ENCODE peak calls at places on chromosomes 2 and 18, in five cellular contexts. E is neuronal stem cell, N is IMR-90, O is H9, M is H1. B is an unnamed sample.

GRCh38 chr2:15594291-15595256 is 2.9 kb downstream of the DDX1 start:
- DNase-seq in M (no peak), N (no peak), O (no peak), E (no peak), B (no peak)

GRCh38 chr2:161033059-161033660 is 127.1 kb upstream of the TANK start:
- DNase-seq in M (no peak), O (no peak), E (no peak), N (peak), B (peak)

GRCh38 chr18:31407649-31408048 is 31.1 kb downstream of the DSG4 start:
- DNase-seq in N (no peak), E (no peak), O (no peak), M (no peak), B (no peak)

GRCh38 chr2:179538406-179538805 is 273.8 kb upstream of the SESTD1 start:
- DNase-seq in N (peak), E (no peak), O (no peak), M (no peak), B (no peak)

GRCh38 chr18:21904856-21905255 is 164.3 kb downstream of the MIB1 start:
- DNase-seq in O (no peak), N (no peak), E (no peak), M (no peak), B (no peak)

GRCh38 chr18:24785019-24785418 is 324.6 kb downstream of the HRH4 start:
- DNase-seq in O (no peak), M (no peak), E (no peak), N (peak), B (no peak)

GRCh38 chr2:162232611-162233115 is 10.6 kb downstream of the FAP start:
- DNase-seq in N (no peak), M (no peak), O (no peak), E (no peak), B (peak)

GRCh38 chr2:102187191-102188150 is 648 bp downstream of the IL1RL2 start:
- DNase-seq in N (peak), E (no peak), O (no peak), M (no peak), B (no peak)

GRCh38 chr2:39717067-39717466 is 51.4 kb downstream of the TMEM178A start:
- DNase-seq in N (no peak), M (no peak), O (no peak), E (no peak), B (no peak)

GRCh38 chr2:137050949-137051348 is 285.6 kb downstream of the THSD7B start:
- DNase-seq in M (no peak), N (no peak), E (no peak), O (no peak), B (no peak)

GRCh38 chr2:235225261-235225660 is 268.6 kb upstream of the AGAP1 start:
- DNase-seq in N (no peak), E (no peak), O (no peak), M (no peak), B (no peak)

GRCh38 chr2:121722479-121722878 is 14.2 kb downstream of the NIFK start:
- DNase-seq in N (peak), M (no peak), O (no peak), E (no peak), B (peak)

GRCh38 chr2:65300134-65300771 is 72.6 kb downstream of the ACTR2 start:
- DNase-seq in O (no peak), M (no peak), E (no peak), N (peak), B (peak)

GRCh38 chr18:22550366-22550765 is 132.7 kb upstream of the CTAGE1 start:
- DNase-seq in E (no peak), N (peak), O (no peak), M (no peak), B (no peak)

GRCh38 chr2:20381457-20381856 is 30.8 kb upstream of the PUM2 start:
- DNase-seq in M (peak), O (no peak), E (no peak), N (peak), B (peak)

GRCh38 chr2:158323381-158323780 is 133.2 kb downstream of the CCDC148 start:
- DNase-seq in M (no peak), O (no peak), E (no peak), N (no peak), B (no peak)

GRCh38 chr2:467101-467500 is 179.2 kb upstream of the ALKAL2 start:
- DNase-seq in E (no peak), N (no peak), O (no peak), M (no peak), B (no peak)

GRCh38 chr18:74373428-74373827 is 57.8 kb downstream of the C18orf63 start:
- DNase-seq in E (no peak), O (no peak), M (no peak), N (no peak), B (no peak)

GRCh38 chr2:190183535-190183934 is 121.0 kb upstream of the MSTN start:
- DNase-seq in M (no peak), E (no peak), O (no peak), N (no peak), B (no peak)

GRCh38 chr2:74199871-74200305 is 1.5 kb downstream of the MTHFD2 start:
- DNase-seq in E (no peak), M (no peak), O (no peak), N (peak), B (peak)

GRCh38 chr2:54556659-54557121 is 100.6 kb downstream of the SPTBN1 start:
- DNase-seq in N (peak), E (no peak), O (no peak), M (no peak), B (peak)

GRCh38 chr18:476368-476767 is 24.1 kb downstream of the COLEC12 start:
- DNase-seq in O (no peak), N (no peak), M (no peak), E (no peak), B (no peak)

GRCh38 chr18:44840053-44840826 is 159.6 kb downstream of the SETBP1 start:
- DNase-seq in N (no peak), M (no peak), O (no peak), E (no peak), B (no peak)

GRCh38 chr2:206531996-206532543 is 88.7 kb downstream of the ADAM23 start:
- DNase-seq in E (no peak), N (peak), M (no peak), O (no peak), B (peak)

GRCh38 chr2:174465327-174465726 is 21.5 kb downstream of the GPR155 start:
- DNase-seq in N (no peak), M (no peak), O (peak), E (no peak), B (peak)

GRCh38 chr2:50885948-50886347 is 146.0 kb downstream of the NRXN1 start:
- DNase-seq in E (no peak), M (no peak), N (no peak), O (no peak), B (no peak)

GRCh38 chr18:65755616-65756015 is 4.8 kb downstream of the CDH7 start:
- DNase-seq in O (no peak), N (no peak), M (no peak), E (no peak), B (no peak)

GRCh38 chr2:3411103-3411502 is 31.6 kb downstream of the TRAPPC12 start:
- DNase-seq in M (no peak), N (no peak), O (no peak), E (no peak), B (no peak)

GRCh38 chr18:62759704-62760402 is 44.5 kb downstream of the PHLPP1 start:
- DNase-seq in M (no peak), E (no peak), O (no peak), N (peak), B (no peak)

GRCh38 chr2:18762667-18763066 is 173.3 kb upstream of the NT5C1B start:
- DNase-seq in E (no peak), M (no peak), O (no peak), N (peak), B (peak)

GRCh38 chr2:240211096-240211495 is 70.6 kb upstream of the OTOS start:
- DNase-seq in E (no peak), N (no peak), O (no peak), M (no peak), B (no peak)

GRCh38 chr2:149989447-149990063 is 402.0 kb upstream of the MMADHC start:
- DNase-seq in M (no peak), N (peak), E (no peak), O (no peak), B (no peak)

GRCh38 chr2:85272357-85272756 is 55.4 kb downstream of the TGOLN2 start:
- DNase-seq in N (no peak), M (no peak), O (no peak), E (no peak), B (no peak)

GRCh38 chr18:76494541-76495403 is at the start of gene ZNF516:
- DNase-seq in O (no peak), E (peak), N (peak), M (no peak), B (peak)
- H2BK15ac ChIP-seq in O (no peak), E (peak), N (peak), M (peak), B (no peak)

GRCh38 chr2:231117148-231117547 is 7.7 kb downstream of the HTR2B start:
- DNase-seq in N (no peak), E (no peak), O (no peak), M (no peak), B (no peak)
- H3K14ac ChIP-seq in N (no peak), E (no peak), O (no peak), M (no peak), B (no peak)

GRCh38 chr2:169139145-169139544 is 69.8 kb downstream of the DHRS9 start:
- DNase-seq in E (no peak), N (no peak), M (no peak), O (no peak), B (no peak)
- H2BK15ac ChIP-seq in E (no peak), N (no peak), M (no peak), O (no peak), B (no peak)

GRCh38 chr2:69789762-69790600 is 39.5 kb upstream of the GMCL1 start:
- DNase-seq in O (no peak), M (no peak), E (no peak), N (peak), B (peak)

GRCh38 chr2:69786105-69786504 is 43.4 kb upstream of the GMCL1 start:
- DNase-seq in M (no peak), N (no peak), E (no peak), O (no peak), B (no peak)

GRCh38 chr2:69791045-69791444 is 38.4 kb upstream of the GMCL1 start:
- DNase-seq in O (no peak), E (no peak), N (no peak), M (no peak), B (peak)

GRCh38 chr2:69789129-69789528 is 40.3 kb upstream of the GMCL1 start:
- DNase-seq in N (peak), E (no peak), M (peak), O (peak), B (peak)

GRCh38 chr2:69790601-69790959 is 38.9 kb upstream of the GMCL1 start:
- DNase-seq in N (no peak), M (no peak), O (no peak), E (no peak), B (no peak)
- H3K14ac ChIP-seq in N (peak), M (no peak), O (no peak), E (no peak), B (no peak)

GRCh38 chr18:49525981-49526380 is 35.9 kb upstream of the LIPG start:
- DNase-seq in E (no peak), N (no peak), O (no peak), M (no peak), B (no peak)

GRCh38 chr18:49521251-49521650 is 34.2 kb upstream of the C18orf32 start:
- DNase-seq in E (no peak), O (peak), M (no peak), N (no peak), B (no peak)

GRCh38 chr18:49527631-49528327 is 34.1 kb upstream of the LIPG start:
- DNase-seq in M (no peak), O (no peak), E (no peak), N (no peak), B (no peak)

GRCh38 chr18:49524349-49524748 is 37.3 kb upstream of the C18orf32 start:
- DNase-seq in E (no peak), N (no peak), M (no peak), O (no peak), B (no peak)

DNA sequence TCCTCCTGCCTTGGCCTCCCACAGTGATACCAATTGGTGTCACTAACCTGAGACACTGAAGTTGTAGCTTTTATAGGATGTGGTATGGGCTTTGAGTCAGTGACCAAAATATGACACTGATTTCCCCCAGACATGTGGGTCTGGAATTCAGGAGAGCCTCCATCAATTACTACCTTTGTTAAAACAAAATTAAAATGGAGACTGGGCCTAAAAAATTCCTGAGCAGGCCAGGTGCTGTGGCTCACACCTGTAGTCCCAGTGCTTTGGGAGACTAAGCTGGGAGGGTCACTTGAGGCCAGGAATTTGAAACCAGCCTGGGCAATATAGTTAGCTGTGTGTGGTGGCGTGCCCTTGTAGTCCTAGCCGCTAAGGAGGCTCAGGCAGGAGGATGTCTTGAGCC is 36.9 kb upstream of the LIPG start:
- DNase-seq in O (no peak), E (no peak), N (no peak), M (no peak), B (no peak)
- H2BK15ac ChIP-seq in O (no peak), E (no peak), N (no peak), M (no peak), B (no peak)

DNA sequence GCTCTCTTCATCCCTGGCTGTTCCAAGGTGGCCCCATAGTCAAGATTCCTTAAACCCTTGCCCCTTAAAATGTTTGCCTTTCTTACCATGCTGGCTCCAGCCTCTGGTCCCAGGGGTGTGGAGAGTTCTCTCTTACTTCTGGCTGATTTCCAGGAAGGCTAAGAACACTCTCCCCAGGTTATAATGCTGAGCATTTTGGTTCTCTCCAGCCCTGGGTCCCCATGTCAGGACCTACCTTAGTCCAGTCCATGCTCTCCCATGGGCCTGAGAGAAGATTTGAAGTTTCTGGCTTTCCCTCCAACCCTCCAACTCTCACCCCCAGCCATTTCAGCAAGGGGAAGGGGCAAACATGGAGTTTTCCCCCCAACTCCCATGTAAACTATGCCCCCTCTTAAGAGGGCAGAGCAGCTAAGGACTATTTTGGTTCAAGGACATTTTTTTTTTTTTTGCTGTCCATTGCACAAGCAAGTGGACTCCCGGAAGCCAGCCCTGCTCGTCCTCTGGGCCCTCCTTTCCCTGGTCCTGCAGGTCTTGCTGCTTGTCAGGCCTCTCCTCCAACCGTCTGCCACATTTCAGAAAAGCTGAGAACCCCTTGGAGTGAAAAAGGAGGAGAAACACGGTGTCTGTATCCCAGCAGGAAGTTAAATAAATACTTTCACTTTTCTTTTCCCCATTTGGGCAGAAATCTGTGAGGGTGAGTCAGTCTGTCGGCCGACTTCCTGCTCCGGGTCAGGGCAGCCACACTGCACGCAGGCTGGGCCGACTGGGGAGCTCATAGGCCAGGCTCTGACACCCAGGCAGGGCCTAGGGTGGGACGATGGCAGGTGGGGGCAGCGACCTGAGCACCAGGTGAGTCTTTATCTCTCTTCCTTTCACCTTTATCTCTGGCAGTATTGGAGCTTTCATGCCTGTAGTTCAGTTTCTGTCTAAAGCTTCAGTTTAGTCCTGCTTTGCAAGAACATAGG is at the start of gene SP140L:
- DNase-seq in N (peak), M (no peak), E (no peak), O (no peak), B (peak)
- H3K14ac ChIP-seq in N (peak), M (no peak), E (no peak), O (no peak), B (peak)

B was measured in mesenchymal stem cell.